ENCODE peak calls at places on chromosome 2, in nine cellular contexts. L is PC-9; S is cardiac muscle cell; I is mucosa of descending colon; Q is adrenal gland; F is upper lobe of right lung; J is uterus; C is adipocyte; R is CD8-positive, alpha-beta T cell. U is an unnamed sample. For H3K4me1, the result is how much of the 10 kb centered on the place peaks cover.

GRCh38 chr2:98772531-98772930 is 41.6 kb upstream of the MGAT4A start:
- DNase-seq in F (no peak), R (no peak), C (no peak), S (no peak), Q (no peak), I (no peak), L (no peak), J (no peak), U (peak)

GRCh38 chr2:96527990-96528679 is 8.4 kb upstream of the ARID5A start:
- DNase-seq in Q (peak), F (peak), C (peak), J (peak), L (no peak), R (no peak), S (no peak), I (peak), U (peak)

GRCh38 chr2:181715033-181715630 is 34.8 kb upstream of the NEUROD1 start:
- DNase-seq in Q (peak), S (peak), F (no peak), L (peak), R (peak), C (peak), I (peak), J (peak), U (peak)

GRCh38 chr2:223032187-223033142 is 19.5 kb upstream of the KCNE4 start:
- DNase-seq in C (no peak), J (no peak), L (no peak), S (no peak), I (no peak), F (no peak), R (no peak), Q (no peak), U (no peak)

GRCh38 chr2:215364157-215365155 is 52.6 kb downstream of the ATIC start:
- DNase-seq in Q (no peak), C (peak), R (no peak), S (no peak), J (no peak), F (no peak), L (no peak), I (no peak), U (no peak)

GRCh38 chr2:95346738-95347671 is 49.9 kb downstream of the KCNIP3 start:
- DNase-seq in J (peak), Q (no peak), R (no peak), F (peak), L (no peak), S (peak), C (peak), I (peak), U (peak)

GRCh38 chr2:121888189-121888557 is 132.7 kb downstream of the TSN start:
- DNase-seq in S (peak), R (no peak), I (peak), C (no peak), L (no peak), F (no peak), Q (no peak), J (no peak), U (no peak)

GRCh38 chr2:109685453-109685852 is 71.3 kb downstream of the SOWAHC start:
- DNase-seq in C (no peak), Q (no peak), L (no peak), S (peak), F (peak), I (no peak), R (no peak), J (no peak), U (no peak)

GRCh38 chr2:224802407-224802806 is 86.2 kb upstream of the CCDC195 start:
- DNase-seq in J (no peak), I (no peak), F (no peak), L (no peak), R (no peak), S (no peak), Q (no peak), C (no peak), U (no peak)

GRCh38 chr2:217222511-217222910 is 362.6 kb upstream of the TNP1 start:
- DNase-seq in Q (no peak), J (no peak), F (no peak), L (no peak), C (no peak), R (no peak), I (no peak), S (no peak), U (no peak)

GRCh38 chr2:230921806-230922595 is 3.0 kb downstream of the GPR55 start:
- DNase-seq in S (no peak), Q (no peak), L (no peak), C (no peak), I (no peak), J (no peak), F (no peak), R (no peak), U (no peak)

GRCh38 chr2:179273461-179273962 is 8.9 kb upstream of the SESTD1 start:
- DNase-seq in R (no peak), J (no peak), L (no peak), C (no peak), I (no peak), F (no peak), S (no peak), Q (no peak), U (no peak)

GRCh38 chr2:28366149-28366495 is 26.5 kb upstream of the FOSL2 start:
- DNase-seq in L (no peak), C (no peak), S (no peak), R (no peak), Q (no peak), J (no peak), F (no peak), I (no peak), U (peak)

DNA sequence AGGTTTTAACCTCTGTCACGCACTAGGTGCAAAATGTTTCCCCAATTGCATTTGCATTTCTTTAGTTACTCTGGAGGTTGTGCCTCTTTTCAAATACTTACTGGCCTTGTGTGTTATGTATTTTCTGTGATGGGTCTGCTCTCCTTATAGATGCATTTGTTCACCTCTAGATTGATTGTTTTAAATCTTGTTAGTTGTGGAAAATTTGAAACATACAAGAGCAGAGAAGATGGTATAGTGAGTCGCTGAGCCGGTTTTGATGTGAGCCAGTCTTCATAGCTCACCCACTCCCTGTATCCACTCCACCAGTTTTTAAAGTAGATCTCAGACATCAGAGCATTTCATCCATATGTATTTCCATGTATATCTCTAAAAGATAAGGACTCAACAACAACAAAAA is 6.5 kb downstream of the IMP4 start:
- DNase-seq in Q (no peak), R (no peak), S (no peak), C (no peak), F (no peak), L (no peak), I (no peak), J (no peak), U (no peak)
- H3K4me1 ChIP-seq in Q (under half), R (under half), S (under half), C (under half), F (under half), L (under half), I (under half), J (under half), U (under half)

GRCh38 chr2:62452701-62453449 is 53.1 kb downstream of the TMEM17 start:
- DNase-seq in Q (no peak), S (no peak), I (no peak), F (no peak), J (no peak), C (no peak), L (no peak), R (no peak), U (no peak)
- H3K4me1 ChIP-seq in Q (under half), S (under half), I (under half), F (under half), J (under half), C (under half), L (under half), R (under half), U (under half)

GRCh38 chr2:101740555-101740964 is 43.1 kb downstream of the MAP4K4 start:
- DNase-seq in S (no peak), L (no peak), J (no peak), I (no peak), Q (no peak), C (no peak), R (no peak), F (no peak), U (no peak)
- H3K4me1 ChIP-seq in S (half or more), L (half or more), J (under half), I (under half), Q (half or more), C (under half), R (half or more), F (half or more), U (under half)

GRCh38 chr2:166959556-166959955 is 71.3 kb downstream of the XIRP2 start:
- DNase-seq in J (no peak), R (no peak), C (no peak), F (no peak), S (no peak), I (no peak), L (no peak), Q (no peak), U (no peak)
- H3K4me1 ChIP-seq in J (under half), R (under half), C (under half), F (under half), S (under half), I (under half), L (under half), Q (under half), U (under half)

DNA sequence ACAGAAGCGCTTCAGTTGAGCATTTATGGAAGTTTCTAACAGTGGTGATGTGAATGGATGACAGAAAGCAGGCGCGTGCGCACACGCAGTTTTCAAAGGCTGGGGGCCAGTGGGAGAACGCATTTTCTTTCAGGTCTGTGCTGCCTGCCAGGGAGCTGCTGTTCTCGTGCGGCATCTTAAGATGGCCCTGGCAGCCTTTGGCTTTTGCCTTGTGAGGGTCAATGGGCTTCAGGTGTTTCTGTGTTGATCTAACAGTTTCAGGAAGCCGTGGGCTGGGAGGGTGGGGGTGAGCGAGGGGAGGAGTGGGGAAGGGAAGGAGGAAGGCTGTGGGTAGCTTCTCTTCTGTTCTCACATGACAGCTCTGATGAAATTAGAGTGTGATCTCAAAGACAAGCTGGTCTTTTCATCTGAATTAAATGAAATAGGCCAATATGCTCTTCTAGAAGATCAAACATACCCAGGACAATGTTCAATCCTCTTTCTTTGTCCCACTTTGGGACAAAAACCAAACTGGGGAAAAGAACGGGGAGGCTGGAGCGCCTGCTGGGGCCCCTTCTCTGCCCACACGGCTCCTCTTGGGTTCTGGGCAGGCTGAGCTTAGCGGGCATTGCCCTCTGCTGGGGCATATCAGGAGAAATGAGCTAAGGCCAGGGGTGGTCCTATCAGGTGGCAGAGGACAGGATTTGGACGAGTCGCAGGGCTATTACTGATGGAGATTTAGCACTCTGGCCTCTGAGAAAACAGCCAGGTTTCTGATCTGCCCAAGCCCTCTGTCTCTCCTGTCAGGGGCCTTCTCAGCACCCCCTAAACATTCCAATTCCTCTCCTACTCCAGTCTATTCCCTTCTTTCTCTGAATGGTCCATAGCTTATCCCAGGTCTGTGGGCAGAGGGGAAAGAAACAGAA is 126.2 kb upstream of the LGALSL start:
- DNase-seq in S (peak), J (peak), Q (peak), C (peak), R (peak), L (no peak), I (peak), F (peak), U (peak)
- H3K4me1 ChIP-seq in S (under half), J (under half), Q (under half), C (under half), R (under half), L (under half), I (under half), F (under half), U (under half)

DNA sequence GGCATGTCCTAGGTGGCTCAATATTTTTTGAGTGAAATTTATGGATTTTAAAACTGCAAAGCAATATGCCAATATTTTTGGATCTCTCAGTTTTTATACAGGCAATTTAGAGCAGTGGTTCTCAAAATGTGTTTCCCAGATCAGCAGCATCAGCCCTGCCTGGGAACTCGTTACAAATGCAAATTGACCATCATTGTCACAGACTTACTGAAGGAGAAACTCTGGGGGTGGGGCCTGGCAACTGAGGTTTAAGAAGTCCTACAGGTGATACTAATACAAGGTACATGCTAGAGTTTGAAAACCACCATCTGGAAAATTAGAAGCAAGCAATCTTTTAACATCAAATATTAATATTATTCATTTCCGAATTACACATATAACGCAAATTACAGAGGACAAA is 215.6 kb upstream of the PID1 start:
- DNase-seq in R (no peak), J (no peak), S (no peak), L (no peak), Q (no peak), C (no peak), I (no peak), F (no peak), U (no peak)
- H3K4me1 ChIP-seq in R (under half), J (under half), S (under half), L (under half), Q (under half), C (under half), I (under half), F (under half), U (under half)

GRCh38 chr2:71478806-71479205 is 25.4 kb downstream of the DYSF start:
- DNase-seq in Q (no peak), S (no peak), C (no peak), L (no peak), I (no peak), J (no peak), R (no peak), F (peak), U (no peak)

GRCh38 chr2:71474744-71475421 is 21.5 kb downstream of the DYSF start:
- DNase-seq in C (no peak), I (no peak), S (no peak), F (peak), R (no peak), L (no peak), Q (peak), J (no peak), U (peak)

GRCh38 chr2:71479261-71479660 is 25.9 kb downstream of the DYSF start:
- DNase-seq in R (no peak), C (no peak), F (peak), I (no peak), S (no peak), J (no peak), L (no peak), Q (no peak), U (no peak)

GRCh38 chr2:71476495-71476894 is 23.1 kb downstream of the DYSF start:
- DNase-seq in I (no peak), L (no peak), R (no peak), S (no peak), C (no peak), J (no peak), Q (no peak), F (no peak), U (no peak)

DNA sequence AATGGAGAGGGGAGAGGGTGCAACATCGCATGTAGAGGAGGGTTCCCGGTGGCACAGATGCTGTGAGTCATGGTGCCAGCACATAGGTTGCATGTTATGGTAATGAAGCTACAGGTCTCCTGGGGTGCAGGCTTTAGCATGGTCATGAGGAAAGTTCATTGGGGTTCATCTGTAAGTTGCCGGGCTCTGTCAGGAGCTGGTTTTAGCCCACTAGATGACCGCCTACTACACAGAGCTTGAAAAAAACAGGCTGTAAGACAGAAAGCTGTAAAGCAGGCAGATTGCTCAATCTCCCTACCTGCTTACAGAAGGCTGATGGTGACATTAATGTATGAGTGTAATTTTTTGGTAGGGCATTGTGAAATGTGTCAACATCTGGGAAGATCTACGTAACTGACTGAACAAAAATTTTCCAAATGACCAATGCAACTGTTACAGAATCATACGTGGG is 23.9 kb downstream of the DYSF start:
- DNase-seq in R (no peak), F (no peak), S (no peak), Q (no peak), I (no peak), C (no peak), L (no peak), J (no peak), U (no peak)
- H3K4me1 ChIP-seq in R (under half), F (under half), S (under half), Q (under half), I (under half), C (under half), L (under half), J (under half), U (under half)

U was measured in right cardiac atrium.